ENCODE peak calls at places on chromosome 6, in six cellular contexts. J is WTC11; C is effector memory CD8-positive, alpha-beta T cell; M is lower lobe of right lung; A is activated T-cell treated with anti-CD3 and anti-CD28 coated beads, Interleukin-2, amount 50 U/mL, for 72 hours; X is T-helper 17 cell. B is an unnamed sample.

GRCh38 chr6:145850671-145851070 is 36.1 kb upstream of the FBXO30 start:
- ATAC-seq in J (no peak), C (no peak), M (no peak), A (no peak), X (no peak), B (no peak)

GRCh38 chr6:28751963-28752350 is 171.8 kb downstream of the TRIM27 start:
- ATAC-seq in J (no peak), C (no peak), M (no peak), A (no peak), X (no peak), B (no peak)

GRCh38 chr6:13762648-13763441 is 51.2 kb upstream of the RANBP9 start:
- ATAC-seq in J (no peak), C (peak; percentile 78), M (peak; percentile 80), A (peak; percentile 90), X (peak; percentile 79), B (peak; percentile 30)

GRCh38 chr6:7975764-7976146 is 65.2 kb upstream of the TXNDC5 start:
- ATAC-seq in J (no peak), C (no peak), M (peak; percentile 66), A (no peak), X (no peak), B (no peak)

GRCh38 chr6:157830354-157831017 is 7.4 kb downstream of the SNX9 start:
- ATAC-seq in J (no peak), C (peak; percentile 70), M (no peak), A (peak; percentile 51), X (peak; percentile 37), B (peak; percentile 62)

GRCh38 chr6:52537001-52537753 is 39.7 kb downstream of the TRAM2 start:
- ATAC-seq in J (no peak), C (peak; percentile 64), M (peak; percentile 8), A (peak; percentile 53), X (peak; percentile 39), B (no peak)

GRCh38 chr6:105322499-105323231 is 80.2 kb downstream of the PREP start:
- ATAC-seq in J (no peak), C (no peak), M (no peak), A (no peak), X (no peak), B (no peak)

GRCh38 chr6:161254754-161255253 is 19.1 kb downstream of the AGPAT4 start:
- ATAC-seq in J (peak; percentile 35), C (no peak), M (no peak), A (no peak), X (no peak), B (no peak)

B was measured in activated CD4-positive, CD25-positive, alpha-beta regulatory T cell treated with anti-CD3 and anti-CD28 coated beads, Interleukin-2, amount 50 U/mL, for 24 hours.